ENCODE peak calls at places on chromosomes 16 and 17, in eight cellular contexts. N is GM12891, V is endothelial cell of umbilical vein, L is A549, F is HCT116, R is Peyer's patch, I is heart left ventricle, O is uterus. E is an unnamed sample.

GRCh38 chr17:350706-351435 is 1.7 kb downstream of the RPH3AL start:
- DNase-seq in V (peak; percentile 95), I (peak; percentile 87), L (peak; percentile 86), F (no peak), N (no peak), O (peak; percentile 75), R (peak; percentile 94), E (no peak)

GRCh38 chr16:50771366-50771765 is 29.5 kb downstream of the CYLD start:
- DNase-seq in L (no peak), F (no peak), R (no peak), O (no peak), N (no peak), V (no peak), I (no peak), E (no peak)

GRCh38 chr17:44536090-44536960 is 21.0 kb upstream of the FZD2 start:
- DNase-seq in L (no peak), V (peak; percentile 56), O (no peak), R (no peak), I (peak; percentile 35), F (no peak), N (no peak), E (no peak)

GRCh38 chr17:66777689-66778225 is 57.2 kb upstream of the CACNG5 start:
- DNase-seq in N (no peak), V (no peak), R (no peak), O (no peak), F (no peak), I (no peak), L (no peak), E (no peak)

GRCh38 chr16:85046957-85047866 is 19.6 kb downstream of the KIAA0513 start:
- DNase-seq in L (no peak), I (no peak), O (no peak), V (no peak), F (no peak), N (no peak), R (peak; percentile 54), E (peak; percentile 95)

GRCh38 chr17:72693956-72694355 is 398.5 kb downstream of the SLC39A11 start:
- DNase-seq in V (no peak), L (no peak), F (no peak), O (no peak), N (no peak), R (no peak), I (no peak), E (no peak)

GRCh38 chr16:8729779-8730334 is 55.4 kb downstream of the ABAT start:
- DNase-seq in I (no peak), O (no peak), L (no peak), R (peak; percentile 64), N (no peak), V (no peak), F (no peak), E (no peak)

GRCh38 chr17:73394523-73395450 is 83.0 kb upstream of the CDC42EP4 start:
- DNase-seq in L (no peak), V (no peak), R (no peak), I (no peak), N (no peak), F (no peak), O (no peak), E (no peak)

GRCh38 chr16:89150981-89151380 is 20.6 kb upstream of the CDH15 start:
- DNase-seq in V (no peak), N (no peak), L (no peak), I (no peak), O (no peak), R (no peak), F (no peak), E (no peak)

GRCh38 chr17:46009681-46010596 is 10.9 kb downstream of the STH start:
- DNase-seq in O (no peak), F (no peak), N (no peak), R (no peak), L (peak; percentile 84), I (no peak), V (no peak), E (no peak)

GRCh38 chr16:58628845-58629680 is 563 bp downstream of the CNOT1 start:
- DNase-seq in N (no peak), I (peak; percentile 47), O (peak; percentile 31), F (no peak), L (no peak), V (peak; percentile 49), R (peak; percentile 90), E (peak; percentile 88)

GRCh38 chr17:63946440-63947363 is 14.6 kb upstream of the CD79B start:
- DNase-seq in L (peak; percentile 84), V (peak; percentile 23), I (peak; percentile 54), R (peak; percentile 81), F (peak; percentile 22), O (no peak), N (peak; percentile 95), E (peak; percentile 43)

GRCh38 chr17:10033449-10033848 is 128.4 kb upstream of the RCVRN start:
- DNase-seq in R (no peak), O (no peak), I (no peak), N (no peak), L (no peak), V (no peak), F (no peak), E (no peak)

GRCh38 chr17:41592601-41593305 is 6.1 kb upstream of the KRT14 start:
- DNase-seq in V (no peak), R (no peak), N (no peak), O (no peak), I (no peak), F (no peak), L (no peak), E (no peak)

GRCh38 chr16:57565461-57565860 is 23.0 kb downstream of the ADGRG5 start:
- DNase-seq in V (no peak), N (no peak), I (no peak), L (no peak), O (no peak), R (no peak), F (no peak), E (no peak)

GRCh38 chr17:18183334-18184142 is at the start of gene ALKBH5:
- DNase-seq in N (peak; percentile 98), R (peak; percentile 99), O (peak; percentile 97), V (peak; percentile 99), I (peak; percentile 98), L (peak; percentile 100), F (peak; percentile 99), E (peak; percentile 100)
- TF ChIP-seq POLR2A in N (no peak), R (peak; percentile 92), O (peak; percentile 91), V (peak; percentile 23), I (no peak), L (peak; percentile 72), F (no peak), E (peak; percentile 74)

DNA sequence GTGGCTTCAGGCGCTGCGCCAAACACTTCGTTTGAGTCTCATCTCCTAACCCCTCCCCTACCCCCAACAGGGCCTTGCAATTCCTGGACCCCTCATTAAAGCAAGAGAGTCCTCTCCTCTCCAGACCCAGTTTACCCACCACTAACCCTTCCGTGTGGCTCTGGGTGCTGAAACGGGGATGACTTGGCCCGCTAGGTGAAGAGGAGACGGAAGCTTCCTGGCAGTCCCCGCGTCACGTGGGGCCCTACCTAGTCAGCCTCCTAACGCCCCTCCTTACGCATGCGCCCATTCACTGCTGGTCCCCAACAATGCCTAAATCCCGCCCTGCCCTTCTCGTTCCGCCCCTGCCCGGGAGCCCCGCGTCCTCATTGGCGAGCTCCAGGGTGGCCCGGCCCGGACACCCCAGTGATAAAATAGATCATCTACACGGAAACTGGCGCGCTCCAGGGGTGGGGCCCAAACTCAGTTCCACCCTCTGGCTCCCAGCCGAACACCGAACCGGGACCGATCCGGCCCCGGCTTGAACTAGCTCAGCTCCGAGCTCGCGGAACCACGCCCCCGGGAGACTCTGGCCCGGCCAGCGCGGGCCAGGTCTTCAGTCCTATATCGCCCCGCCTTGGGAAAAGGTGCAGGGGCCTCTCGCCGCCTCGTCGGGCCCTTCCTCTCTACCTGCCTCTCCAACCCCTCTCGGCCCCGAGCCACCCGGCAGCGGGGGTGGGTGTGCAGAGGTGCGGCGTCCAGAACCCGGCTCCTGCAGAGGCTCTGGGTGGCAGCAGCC is at the start of gene SLC16A13:
- DNase-seq in F (peak; percentile 94), I (peak; percentile 95), V (peak; percentile 96), N (peak; percentile 100), L (peak; percentile 100), R (peak; percentile 100), O (peak; percentile 82), E (peak; percentile 96)
- TF ChIP-seq POLR2A in F (peak; percentile 89), I (no peak), V (no peak), N (peak; percentile 97), L (peak; percentile 96), R (peak; percentile 90), O (peak; percentile 56), E (peak; percentile 99)

GRCh38 chr17:75822119-75822799 is 21.9 kb downstream of the UNC13D start:
- DNase-seq in I (no peak), V (no peak), N (no peak), L (no peak), O (peak; percentile 57), R (peak; percentile 72), F (no peak), E (no peak)

GRCh38 chr17:75822800-75823166 is 21.4 kb downstream of the UNC13D start:
- DNase-seq in N (no peak), O (no peak), R (no peak), F (no peak), V (no peak), L (no peak), I (no peak), E (no peak)

GRCh38 chr17:75824050-75824552 is 20.1 kb downstream of the UNC13D start:
- DNase-seq in N (no peak), L (no peak), I (no peak), O (no peak), R (no peak), F (no peak), V (no peak), E (no peak)

GRCh38 chr17:75824591-75825518 is 19.3 kb downstream of the UNC13D start:
- DNase-seq in I (no peak), N (no peak), F (no peak), R (no peak), O (no peak), L (no peak), V (no peak), E (no peak)

DNA sequence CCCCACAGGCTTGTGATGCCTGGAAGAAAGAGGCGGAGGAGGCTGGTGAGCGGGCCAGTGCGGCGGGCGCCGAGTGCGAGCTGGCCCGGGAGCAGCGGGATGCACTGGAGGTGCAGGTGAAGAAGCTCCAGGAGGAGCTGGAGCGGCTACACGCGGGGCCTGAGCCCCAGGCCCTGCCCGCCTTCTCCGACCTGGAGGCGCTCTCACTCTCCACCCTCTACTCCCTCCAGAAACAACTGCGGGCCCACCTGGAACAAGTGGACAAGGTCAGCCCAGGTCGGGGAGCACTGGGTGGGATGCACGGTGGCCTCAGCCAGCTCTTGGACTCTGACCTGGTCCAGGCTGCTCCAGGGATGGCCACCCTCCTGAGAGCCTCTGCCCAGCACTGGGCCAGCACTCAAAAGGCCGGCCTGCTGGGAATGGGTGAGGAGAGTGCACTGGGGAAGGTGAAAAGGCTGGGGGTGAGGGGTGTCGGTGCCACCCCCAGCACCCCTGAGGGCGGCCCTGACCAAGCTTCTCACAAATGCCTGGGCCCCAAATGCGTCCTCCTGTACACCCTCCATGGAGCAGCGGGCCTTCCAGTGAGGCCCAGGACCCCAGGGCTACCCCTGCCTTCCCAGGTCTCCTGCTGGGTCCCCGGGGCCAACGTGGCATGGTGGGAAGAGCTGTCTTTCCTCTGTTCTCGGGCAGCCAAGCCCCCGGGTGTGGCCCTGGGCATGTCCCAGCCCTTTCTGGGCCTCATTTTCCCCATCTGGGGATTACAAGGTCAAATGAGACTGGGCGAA is 20.8 kb downstream of the UNC13D start:
- DNase-seq in I (no peak), V (no peak), O (no peak), N (no peak), L (no peak), R (no peak), F (no peak), E (no peak)
- TF ChIP-seq POLR2A in I (no peak), V (no peak), O (no peak), N (no peak), L (no peak), R (no peak), F (no peak), E (peak; percentile 14)

GRCh38 chr17:68327823-68328557 is 36.7 kb downstream of the ARSG start:
- DNase-seq in V (no peak), N (no peak), I (no peak), O (no peak), R (no peak), F (no peak), L (no peak), E (peak; percentile 9)
- TF ChIP-seq POLR2A in V (no peak), N (no peak), I (no peak), O (no peak), R (no peak), F (no peak), L (no peak), E (no peak)

E was measured in erythroblast.